ENCODE peak calls at places on chromosomes 4 and X, in five cellular contexts. Q is neuronal stem cell; P is CD8-positive, alpha-beta T cell; V is suprapubic skin; K is lower lobe of right lung. U is an unnamed sample. For H3K4me1, the result is how much of the 10 kb centered on the place peaks cover.

GRCh38 chrX:103585421-103586313 is at the start of gene TCEAL4:
- DNase-seq in Q (no peak), K (peak), V (peak), P (peak), U (peak)

GRCh38 chr4:107380836-107381438 is 339.1 kb downstream of the PAPSS1 start:
- DNase-seq in K (no peak), Q (no peak), V (no peak), P (no peak), U (no peak)

GRCh38 chr4:186487726-186488125 is 67.6 kb downstream of the MTNR1A start:
- DNase-seq in K (no peak), P (no peak), Q (no peak), V (no peak), U (no peak)

GRCh38 chrX:103310592-103311400 is at the start of gene BEX2:
- DNase-seq in Q (peak), P (peak), V (peak), K (peak), U (peak)

GRCh38 chr4:40662962-40663604 is 33.4 kb upstream of the RBM47 start:
- DNase-seq in K (peak), V (no peak), P (no peak), Q (no peak), U (no peak)

GRCh38 chr4:107148922-107149321 is 112.8 kb upstream of the DKK2 start:
- DNase-seq in K (no peak), Q (no peak), P (no peak), V (no peak), U (no peak)

GRCh38 chr4:73308286-73308685 is 49.7 kb upstream of the ANKRD17 start:
- DNase-seq in P (no peak), K (no peak), V (no peak), Q (no peak), U (no peak)

GRCh38 chr4:2087170-2087569 is 28.0 kb downstream of the NAT8L start:
- DNase-seq in K (no peak), V (no peak), Q (no peak), P (no peak), U (no peak)

GRCh38 chr4:185589067-185589844 is 53.9 kb upstream of the PDLIM3 start:
- DNase-seq in K (no peak), P (no peak), Q (no peak), V (no peak), U (no peak)

GRCh38 chr4:151117371-151117962 is 18.0 kb downstream of the RPS3A start:
- DNase-seq in P (peak), V (no peak), Q (peak), K (no peak), U (no peak)

GRCh38 chr4:124414641-124415040 is 297.9 kb downstream of the ANKRD50 start:
- DNase-seq in V (no peak), K (no peak), Q (no peak), P (no peak), U (no peak)

GRCh38 chrX:143094501-143095110 is 68.9 kb downstream of the SPANXN4 start:
- DNase-seq in V (no peak), Q (no peak), P (no peak), K (no peak), U (no peak)

GRCh38 chr4:155099231-155099630 is 109.2 kb upstream of the NPY2R start:
- DNase-seq in V (no peak), P (no peak), Q (no peak), K (no peak), U (no peak)

GRCh38 chrX:40148439-40149285 is 50.9 kb upstream of the BCOR start:
- DNase-seq in Q (no peak), P (no peak), K (no peak), V (no peak), U (no peak)

DNA sequence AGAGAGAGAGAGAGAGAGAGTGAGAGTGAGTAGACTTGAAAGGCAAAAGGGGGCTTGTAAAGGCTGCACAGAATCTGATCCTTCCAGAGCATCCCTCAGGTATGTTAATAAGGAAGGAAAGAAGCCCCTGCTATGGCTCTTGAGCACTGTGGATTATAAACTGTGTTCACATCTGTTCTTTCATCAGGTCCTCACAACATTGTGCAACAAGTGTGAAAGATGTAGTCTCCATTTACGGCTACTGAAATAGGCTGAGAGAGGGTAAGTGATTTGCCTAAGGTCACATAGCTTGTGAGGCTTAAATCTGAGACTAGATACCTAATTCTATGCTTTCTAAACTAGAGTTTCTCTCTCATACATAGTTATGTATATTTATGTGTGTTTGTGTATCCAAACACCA is 15.2 kb upstream of the PGRMC2 start:
- DNase-seq in V (no peak), K (no peak), Q (no peak), P (no peak), U (no peak)
- H3K4me1 ChIP-seq in V (under half), K (under half), Q (under half), P (under half), U (under half)

GRCh38 chrX:129678881-129679195 is 24.1 kb upstream of the APLN start:
- DNase-seq in Q (no peak), V (no peak), K (no peak), P (no peak), U (no peak)
- H3K27ac ChIP-seq in Q (no peak), V (peak), K (peak), P (no peak), U (no peak)

DNA sequence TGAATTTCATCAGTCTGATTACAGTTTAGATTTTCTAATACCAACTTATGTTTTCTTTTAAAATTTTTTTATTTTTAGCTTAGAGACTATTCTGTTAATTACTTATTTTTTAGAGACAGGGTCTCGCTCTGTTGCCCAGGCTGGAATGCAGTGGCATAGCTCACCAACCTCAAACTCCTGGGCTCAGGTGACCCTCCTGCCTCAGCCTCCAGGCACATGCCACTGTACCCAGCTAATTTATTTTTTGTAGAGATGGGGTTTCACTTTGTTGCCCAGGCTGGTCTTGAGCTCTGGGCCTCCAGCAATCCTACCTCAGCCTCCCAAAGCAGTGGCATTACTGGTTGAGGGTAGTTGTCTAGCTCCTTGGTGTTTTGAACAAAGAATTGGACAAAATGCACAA is 102.0 kb downstream of the KLHL8 start:
- DNase-seq in K (no peak), Q (no peak), P (no peak), V (no peak), U (no peak)
- H3K4me1 ChIP-seq in K (under half), Q (under half), P (under half), V (under half), U (under half)

GRCh38 chr4:36323801-36324419 is 42.5 kb downstream of the DTHD1 start:
- DNase-seq in P (no peak), K (no peak), V (no peak), Q (no peak), U (no peak)
- H3K27ac ChIP-seq in P (no peak), K (no peak), V (no peak), Q (no peak), U (no peak)

GRCh38 chr4:109365944-109366343 is 63.5 kb upstream of the COL25A1 start:
- DNase-seq in V (no peak), P (no peak), Q (no peak), K (no peak), U (no peak)
- H3K4me1 ChIP-seq in V (under half), P (under half), Q (under half), K (under half), U (under half)